ENCODE peak calls at places on chromosomes 13 and 19, in nine cellular contexts. H is activated CD8-positive, alpha-beta memory T cell treated with anti-CD3 and anti-CD28 coated beads for 48 hours; D is posterior cingulate gyrus; W is IMR-90; B is AG08396; A is GM23248; G is heart right ventricle; K is RKO; T is stimulated activated CD8-positive, alpha-beta memory T cell treated with anti-CD3 and anti-CD28 coated beads, Interleukin-7, amount 100 ng/mL, for 1 hour. I is an unnamed sample.
A peak's percentile ranks its signal among the peaks of the same experiment; 100 is the strongest.

GRCh38 chr13:41645313-41645712 is 188.0 kb downstream of the RGCC start:
- DNase-seq in H (no peak), D (no peak), W (peak; percentile 90), B (peak; percentile 68), A (peak; percentile 92), G (no peak), K (no peak), T (no peak), I (no peak)

GRCh38 chr19:48728882-48729645 is 9.5 kb upstream of the MAMSTR start:
- DNase-seq in H (no peak), D (no peak), W (no peak), B (no peak), A (no peak), G (no peak), K (no peak), T (no peak), I (no peak)

GRCh38 chr19:2195361-2195760 is 31.6 kb downstream of the DOT1L start:
- DNase-seq in H (no peak), D (no peak), W (no peak), B (no peak), A (no peak), G (no peak), K (no peak), T (no peak), I (no peak)

GRCh38 chr13:114313061-114313860 is 1.0 kb upstream of the CHAMP1 start:
- DNase-seq in H (peak; percentile 27), D (no peak), W (peak; percentile 51), B (no peak), A (peak; percentile 41), G (no peak), K (peak; percentile 91), T (no peak), I (no peak)

GRCh38 chr13:27415116-27415515 is 9.3 kb upstream of the GTF3A start:
- DNase-seq in H (no peak), D (no peak), W (no peak), B (no peak), A (no peak), G (no peak), K (no peak), T (no peak), I (no peak)

GRCh38 chr19:47263169-47263560 is 6.8 kb downstream of the CCDC9 start:
- DNase-seq in H (no peak), D (no peak), W (no peak), B (no peak), A (no peak), G (no peak), K (no peak), T (no peak), I (no peak)

GRCh38 chr19:21593934-21594844 is 88.8 kb downstream of the ZNF429 start:
- DNase-seq in H (no peak), D (no peak), W (no peak), B (no peak), A (peak; percentile 21), G (no peak), K (no peak), T (no peak), I (no peak)

GRCh38 chr19:32830231-32831014 is 39.1 kb downstream of the SLC7A9 start:
- DNase-seq in H (no peak), D (no peak), W (peak; percentile 55), B (peak; percentile 49), A (peak; percentile 58), G (no peak), K (no peak), T (no peak), I (no peak)

GRCh38 chr19:10892256-10892655 is 20.9 kb downstream of the CARM1 start:
- DNase-seq in H (no peak), D (no peak), W (no peak), B (no peak), A (no peak), G (peak; percentile 42), K (no peak), T (no peak), I (no peak)

GRCh38 chr19:13198634-13199033 is 48.4 kb downstream of the IER2 start:
- DNase-seq in H (no peak), D (no peak), W (no peak), B (no peak), A (no peak), G (no peak), K (no peak), T (no peak), I (no peak)

GRCh38 chr13:112806761-112807652 is 117.2 kb downstream of the ATP11A start:
- DNase-seq in H (no peak), D (peak; percentile 45), W (peak; percentile 47), B (no peak), A (no peak), G (no peak), K (no peak), T (no peak), I (no peak)

GRCh38 chr19:49799798-49800376 is 13.2 kb downstream of the FUZ start:
- DNase-seq in H (no peak), D (no peak), W (no peak), B (no peak), A (no peak), G (no peak), K (no peak), T (no peak), I (no peak)

GRCh38 chr13:23985846-23986245 is 88.5 kb upstream of the C1QTNF9B start:
- DNase-seq in H (no peak), D (no peak), W (no peak), B (no peak), A (no peak), G (no peak), K (no peak), T (no peak), I (no peak)

I was measured in activated CD4-positive, CD25-positive, alpha-beta regulatory T cell treated with anti-CD3 and anti-CD28 coated beads, Interleukin-2, amount 50 U/mL, for 16 hours.